ENCODE peak calls at places on chromosomes 3 and 15, in nine cellular contexts. Z, K, H, G, J, N, F, P and T are unnamed samples.

GRCh38 chr15:75307778-75308390 is 25.2 kb downstream of the GOLGA6D start:
- DNase-seq in Z (peak; percentile 21), K (peak; percentile 56), H (no peak), G (peak; percentile 19), J (no peak), N (no peak), F (no peak), P (no peak), T (no peak)

GRCh38 chr3:98454929-98455328 is 8.1 kb upstream of the OR5K1 start:
- DNase-seq in Z (no peak), K (no peak), H (no peak), G (no peak), J (no peak), N (no peak), F (no peak), P (no peak), T (no peak)

GRCh38 chr3:158731938-158732855 is at the start of gene RARRES1:
- DNase-seq in Z (peak; percentile 80), K (peak; percentile 52), H (no peak), G (no peak), J (peak; percentile 49), N (no peak), F (no peak), P (peak; percentile 13), T (peak; percentile 21)

GRCh38 chr3:61894988-61895935 is 333.9 kb downstream of the PTPRG start:
- DNase-seq in Z (peak; percentile 49), K (peak; percentile 48), H (peak; percentile 74), G (peak; percentile 90), J (no peak), N (peak; percentile 1), F (no peak), P (peak; percentile 31), T (no peak)

GRCh38 chr3:70806556-70806955 is 494.1 kb upstream of the MDFIC2 start:
- DNase-seq in Z (no peak), K (no peak), H (no peak), G (no peak), J (no peak), N (no peak), F (no peak), P (no peak), T (no peak)

GRCh38 chr3:101351834-101352233 is 31.5 kb upstream of the IMPG2 start:
- DNase-seq in Z (no peak), K (no peak), H (no peak), G (no peak), J (no peak), N (no peak), F (no peak), P (no peak), T (no peak)

GRCh38 chr3:35524851-35525250 is 114.5 kb upstream of the ARPP21 start:
- DNase-seq in Z (no peak), K (no peak), H (no peak), G (no peak), J (no peak), N (no peak), F (no peak), P (no peak), T (no peak)

GRCh38 chr3:184485256-184485655 is 76.3 kb upstream of the EPHB3 start:
- DNase-seq in Z (no peak), K (no peak), H (no peak), G (no peak), J (no peak), N (no peak), F (no peak), P (no peak), T (no peak)

GRCh38 chr3:89145995-89146394 is 38.6 kb downstream of the EPHA3 start:
- DNase-seq in Z (peak; percentile 14), K (no peak), H (no peak), G (peak; percentile 48), J (no peak), N (no peak), F (no peak), P (no peak), T (no peak)

GRCh38 chr3:107412376-107412775 is 35.1 kb downstream of the CCDC54 start:
- DNase-seq in Z (no peak), K (no peak), H (peak; percentile 35), G (no peak), J (no peak), N (no peak), F (no peak), P (no peak), T (no peak)

GRCh38 chr15:37040072-37040742 is 60.1 kb downstream of the MEIS2 start:
- DNase-seq in Z (no peak), K (no peak), H (no peak), G (no peak), J (no peak), N (no peak), F (no peak), P (no peak), T (no peak)

GRCh38 chr3:111863942-111864341 is 4.9 kb downstream of the PHLDB2 start:
- DNase-seq in Z (no peak), K (no peak), H (no peak), G (no peak), J (no peak), N (no peak), F (no peak), P (no peak), T (no peak)

GRCh38 chr3:150345021-150345538 is 63.0 kb upstream of the TSC22D2 start:
- DNase-seq in Z (no peak), K (no peak), H (no peak), G (no peak), J (no peak), N (no peak), F (no peak), P (no peak), T (no peak)

GRCh38 chr15:59696332-59696731 is 7.2 kb upstream of the BNIP2 start:
- DNase-seq in Z (no peak), K (no peak), H (no peak), G (no peak), J (no peak), N (no peak), F (no peak), P (no peak), T (no peak)

GRCh38 chr15:74222231-74222511 is 14.0 kb upstream of the CCDC33 start:
- DNase-seq in Z (no peak), K (no peak), H (no peak), G (no peak), J (no peak), N (no peak), F (no peak), P (no peak), T (no peak)

GRCh38 chr15:98296653-98297052 is 336.1 kb downstream of the ARRDC4 start:
- DNase-seq in Z (no peak), K (no peak), H (no peak), G (no peak), J (no peak), N (no peak), F (no peak), P (no peak), T (no peak)

GRCh38 chr3:184801241-184801640 is 10.7 kb upstream of the VPS8 start:
- DNase-seq in Z (no peak), K (no peak), H (no peak), G (no peak), J (no peak), N (no peak), F (no peak), P (no peak), T (no peak)

GRCh38 chr3:61855211-61855610 is 293.8 kb downstream of the PTPRG start:
- DNase-seq in Z (no peak), K (no peak), H (no peak), G (no peak), J (no peak), N (no peak), F (no peak), P (no peak), T (no peak)

GRCh38 chr3:149555941-149556340 is 81.4 kb downstream of the TM4SF4 start:
- DNase-seq in Z (no peak), K (no peak), H (no peak), G (no peak), J (no peak), N (no peak), F (no peak), P (no peak), T (no peak)

GRCh38 chr15:36814708-36815107 is 235.3 kb downstream of the CDIN1 start:
- DNase-seq in Z (peak; percentile 23), K (no peak), H (no peak), G (no peak), J (no peak), N (no peak), F (no peak), P (no peak), T (no peak)

GRCh38 chr3:139107424-139108252 is 62.9 kb upstream of the PRR23C start:
- DNase-seq in Z (no peak), K (no peak), H (no peak), G (no peak), J (no peak), N (no peak), F (no peak), P (no peak), T (no peak)

GRCh38 chr3:141485578-141486415 is 1.0 kb upstream of the RASA2 start:
- DNase-seq in Z (peak; percentile 46), K (no peak), H (no peak), G (no peak), J (peak; percentile 43), N (no peak), F (no peak), P (peak; percentile 51), T (no peak)

GRCh38 chr3:131914090-131914691 is 120.6 kb downstream of the CPNE4 start:
- DNase-seq in Z (no peak), K (no peak), H (no peak), G (no peak), J (no peak), N (no peak), F (no peak), P (no peak), T (no peak)

GRCh38 chr15:81197255-81197630 is 564 bp downstream of the IL16 start:
- DNase-seq in Z (no peak), K (peak; percentile 14), H (no peak), G (no peak), J (no peak), N (no peak), F (no peak), P (no peak), T (no peak)